ENCODE peak calls at places on chromosomes 13 and 19, in six cellular contexts. Y is GM23248, L is left ventricle myocardium inferior, S is aorta, R is AG04450, C is pancreas. X is an unnamed sample.
A peak's percentile ranks its signal among the peaks of the same experiment; 100 is the strongest.

GRCh38 chr19:7748756-7749155 is 1.4 kb upstream of the CD209 start:
- DNase-seq in L (no peak), Y (peak; percentile 39), R (no peak), S (no peak), C (no peak), X (no peak)

GRCh38 chr13:24505256-24505655 is 7.3 kb downstream of the PARP4 start:
- DNase-seq in S (no peak), L (no peak), R (no peak), C (no peak), Y (no peak), X (no peak)

GRCh38 chr19:1261512-1261862 is 7.6 kb upstream of the CIRBP start:
- DNase-seq in R (no peak), Y (peak; percentile 63), S (no peak), L (no peak), C (no peak), X (no peak)

GRCh38 chr19:55447421-55448174 is 4.5 kb upstream of the SHISA7 start:
- DNase-seq in Y (peak; percentile 82), L (no peak), S (no peak), R (no peak), C (no peak), X (no peak)

GRCh38 chr13:79427265-79427664 is 21.2 kb upstream of the RBM26 start:
- DNase-seq in L (no peak), C (no peak), R (no peak), S (no peak), Y (no peak), X (no peak)

GRCh38 chr19:18202759-18203407 is 959 bp downstream of the RAB3A start:
- DNase-seq in L (no peak), R (no peak), Y (peak; percentile 43), C (no peak), S (peak; percentile 82), X (peak; percentile 51)

GRCh38 chr19:11756965-11757364 is 9.8 kb upstream of the ZNF441 start:
- DNase-seq in C (no peak), L (no peak), R (no peak), S (no peak), Y (no peak), X (no peak)

GRCh38 chr19:3658004-3658822 is 31.6 kb upstream of the CACTIN start:
- DNase-seq in S (no peak), C (peak; percentile 88), R (no peak), Y (no peak), L (peak; percentile 40), X (peak; percentile 43)

GRCh38 chr13:114162533-114162922 is 16.5 kb upstream of the CFAP97D2 start:
- DNase-seq in L (no peak), C (no peak), Y (no peak), S (no peak), R (no peak), X (no peak)

GRCh38 chr19:47228168-47228936 is 2.6 kb downstream of the BBC3 start:
- DNase-seq in R (no peak), S (peak; percentile 82), L (peak; percentile 52), Y (peak; percentile 75), C (peak; percentile 43), X (peak; percentile 73)

GRCh38 chr13:69579351-69579750 is 528.3 kb upstream of the ATXN8OS start:
- DNase-seq in S (no peak), Y (no peak), R (no peak), L (no peak), C (no peak), X (no peak)

GRCh38 chr13:97263160-97263559 is 41.0 kb downstream of the MBNL2 start:
- DNase-seq in S (no peak), L (no peak), R (no peak), C (no peak), Y (no peak), X (no peak)

GRCh38 chr19:11598103-11598483 is 810 bp downstream of the ZNF627 start:
- DNase-seq in Y (no peak), L (no peak), S (peak; percentile 16), C (no peak), R (no peak), X (peak; percentile 19)

GRCh38 chr13:97653741-97654140 is 219.8 kb downstream of the RAP2A start:
- DNase-seq in Y (peak; percentile 45), S (no peak), R (peak; percentile 15), C (no peak), L (no peak), X (no peak)

GRCh38 chr13:40599146-40599545 is 67.3 kb downstream of the FOXO1 start:
- DNase-seq in R (no peak), L (no peak), S (no peak), Y (no peak), C (no peak), X (no peak)

GRCh38 chr13:94419304-94419943 is 60.1 kb downstream of the DCT start:
- DNase-seq in R (peak; percentile 15), C (no peak), L (no peak), S (no peak), Y (peak; percentile 87), X (no peak)

GRCh38 chr19:48329167-48329891 is 4.0 kb downstream of the EMP3 start:
- DNase-seq in L (no peak), Y (peak; percentile 84), C (no peak), S (no peak), R (no peak), X (no peak)

GRCh38 chr13:69617587-69617986 is 490.0 kb upstream of the ATXN8OS start:
- DNase-seq in R (no peak), Y (no peak), L (no peak), C (no peak), S (no peak), X (no peak)

GRCh38 chr19:36371886-36372285 is 7.1 kb downstream of the ZFP14 start:
- DNase-seq in S (no peak), L (no peak), Y (no peak), C (no peak), R (no peak), X (no peak)

GRCh38 chr19:36373638-36374156 is 5.3 kb downstream of the ZFP14 start:
- DNase-seq in R (no peak), C (no peak), L (no peak), S (no peak), Y (no peak), X (no peak)

GRCh38 chr19:36378625-36379509 is at the start of gene ZFP14:
- DNase-seq in L (peak; percentile 93), S (peak; percentile 98), R (peak; percentile 83), Y (peak; percentile 96), C (peak; percentile 92), X (peak; percentile 96)

GRCh38 chr19:36379510-36379819 is 464 bp upstream of the ZFP14 start:
- DNase-seq in R (no peak), S (no peak), C (no peak), Y (no peak), L (no peak), X (no peak)

DNA sequence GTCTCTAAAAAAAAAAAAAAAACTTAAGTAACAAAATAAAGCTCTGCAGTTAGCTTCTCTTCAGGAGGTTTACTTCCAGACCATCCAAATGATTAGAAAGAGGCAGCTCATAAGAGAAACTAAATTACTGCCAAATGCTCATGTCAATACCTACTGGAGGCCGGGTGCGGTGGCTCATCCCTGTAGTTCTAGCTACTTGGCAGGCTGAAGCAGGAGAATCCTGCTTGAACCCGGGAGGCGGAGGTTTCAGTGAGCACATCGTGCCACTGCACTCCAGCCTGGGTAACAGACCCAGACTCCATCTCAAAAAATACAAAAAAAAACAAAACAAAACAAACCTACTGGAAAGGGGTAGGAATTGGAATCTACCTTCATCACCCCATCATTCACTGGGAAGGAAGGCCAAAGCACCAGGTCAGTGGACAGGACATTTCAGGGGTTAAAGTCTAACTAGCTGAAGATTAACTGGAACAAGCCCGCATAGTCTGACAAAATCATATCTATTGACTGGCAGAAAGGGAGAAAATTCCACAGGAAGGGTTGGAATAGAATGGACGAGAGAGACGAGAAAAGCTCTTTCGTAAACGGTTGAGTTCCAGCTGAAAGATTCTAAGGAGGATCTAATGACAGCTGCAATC is 1.3 kb downstream of the ZFP14 start:
- DNase-seq in L (no peak), R (no peak), Y (peak; percentile 15), S (no peak), C (no peak), X (no peak)
- H3K4me3 ChIP-seq in L (peak overlapping the region; percentile 78), R (peak overlapping the region; percentile 92), Y (peak overlapping the region; percentile 91), S (no peak overlapping the region), C (peak overlapping the region; percentile 68), X (peak overlapping the region; percentile 87)

GRCh38 chr19:57641715-57642234 is 8.8 kb downstream of the ZNF211 start:
- DNase-seq in L (no peak), C (no peak), R (no peak), Y (no peak), S (no peak), X (no peak)

GRCh38 chr19:57642396-57643046 is 9.6 kb downstream of the ZNF211 start:
- DNase-seq in C (no peak), L (no peak), Y (no peak), R (no peak), S (no peak), X (no peak)

GRCh38 chr19:57632987-57633831 is at the start of gene ZNF211:
- DNase-seq in S (peak; percentile 96), R (peak; percentile 76), L (peak; percentile 94), Y (peak; percentile 98), C (peak; percentile 92), X (peak; percentile 94)

GRCh38 chr19:57633832-57634131 is 814 bp downstream of the ZNF211 start:
- DNase-seq in R (no peak), Y (no peak), C (no peak), S (no peak), L (no peak), X (no peak)

DNA sequence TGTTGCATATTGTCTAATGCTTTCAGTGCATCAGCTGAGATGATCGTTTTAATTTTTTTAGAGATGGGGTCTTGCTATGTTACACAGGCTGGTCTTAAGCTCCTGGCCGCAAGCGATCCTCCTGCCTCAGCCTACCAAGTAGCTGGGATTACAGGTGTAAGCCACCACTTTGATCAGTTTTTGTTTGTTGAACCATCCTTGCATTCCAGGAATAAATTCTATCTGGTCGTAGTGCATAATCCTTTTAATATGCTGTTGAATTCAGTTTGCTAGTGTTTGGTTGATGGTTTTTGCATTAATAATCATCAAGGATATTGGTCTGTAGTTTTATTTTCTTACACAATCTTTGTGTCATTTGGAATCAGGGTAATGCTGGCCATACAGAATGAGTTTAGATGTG is 4.4 kb downstream of the ZNF211 start:
- DNase-seq in S (no peak), R (no peak), L (no peak), Y (no peak), C (no peak), X (no peak)
- H3K9me3 ChIP-seq in S (peaks cover 32% of the 10 kb centered on the region), R (peaks cover 34% of the 10 kb centered on the region), L (peaks cover 76% of the 10 kb centered on the region), Y (no peaks in the 10 kb centered on the region), C (no peaks in the 10 kb centered on the region), X (peaks cover 9% of the 10 kb centered on the region)

GRCh38 chr19:14400913-14401312 is 18.2 kb downstream of the DDX39A start:
- DNase-seq in Y (no peak), C (no peak), S (no peak), R (no peak), L (no peak), X (no peak)
- H3K27ac ChIP-seq in Y (no peak overlapping the region), C (no peak overlapping the region), S (no peak overlapping the region), R (peak overlapping the region; percentile 11), L (no peak overlapping the region), X (no peak overlapping the region)

GRCh38 chr13:49021953-49022352 is 46.2 kb downstream of the FNDC3A start:
- DNase-seq in R (no peak), C (no peak), S (no peak), Y (no peak), L (no peak), X (no peak)

GRCh38 chr13:49023441-49023840 is 47.7 kb downstream of the FNDC3A start:
- DNase-seq in S (no peak), R (peak; percentile 32), Y (peak; percentile 87), L (no peak), C (no peak), X (no peak)

GRCh38 chr13:49020328-49020727 is 44.6 kb downstream of the FNDC3A start:
- DNase-seq in C (no peak), L (no peak), Y (no peak), S (no peak), R (no peak), X (no peak)

GRCh38 chr13:49022472-49023144 is 46.9 kb downstream of the FNDC3A start:
- DNase-seq in L (no peak), S (no peak), Y (peak; percentile 79), C (no peak), R (no peak), X (no peak)

GRCh38 chr13:49020940-49021548 is 45.3 kb downstream of the FNDC3A start:
- DNase-seq in Y (peak; percentile 12), R (no peak), S (no peak), C (no peak), L (no peak), X (no peak)
- H3K4me3 ChIP-seq in Y (no peak overlapping the region), R (no peak overlapping the region), S (no peak overlapping the region), C (no peak overlapping the region), L (no peak overlapping the region), X (no peak overlapping the region)

X was measured in WERI-Rb-1.